ENCODE peak calls at places on chromosomes 5 and 9, in eight cellular contexts. One of them, this sample, is unnamed.

GRCh38 chr5:87138091-87138819 is 129.4 kb upstream of the RASA1 start:
- DNase-seq in stimulated activated CD8-positive, alpha-beta memory T cell treated with anti-CD3 and anti-CD28 coated beads, Interleukin-7, amount 100 ng/mL, for 1 hour: no peak
- DNase-seq in psoas muscle: no peak
- DNase-seq in nucleus accumbens: no peak
- DNase-seq in NCI-H82: no peak
- DNase-seq in sigmoid colon: no peak
- DNase-seq in cardiac fibroblast: no peak
- DNase-seq in NCI-H2171 treated with DMSO at 0.1 percent for 48 hours: no peak
- DNase-seq in this sample: no peak

GRCh38 chr9:120284796-120285195 is 295.2 kb downstream of the CDK5RAP2 start:
- DNase-seq in psoas muscle: no peak
- DNase-seq in NCI-H82: no peak
- DNase-seq in sigmoid colon: no peak
- DNase-seq in cardiac fibroblast: no peak
- DNase-seq in stimulated activated CD8-positive, alpha-beta memory T cell treated with anti-CD3 and anti-CD28 coated beads, Interleukin-7, amount 100 ng/mL, for 1 hour: no peak
- DNase-seq in nucleus accumbens: no peak
- DNase-seq in NCI-H2171 treated with DMSO at 0.1 percent for 48 hours: no peak
- DNase-seq in this sample: no peak

GRCh38 chr9:107548298-107549142 is 59.0 kb upstream of the KLF4 start:
- DNase-seq in psoas muscle: no peak
- DNase-seq in nucleus accumbens: no peak
- DNase-seq in NCI-H2171 treated with DMSO at 0.1 percent for 48 hours: no peak
- DNase-seq in NCI-H82: no peak
- DNase-seq in stimulated activated CD8-positive, alpha-beta memory T cell treated with anti-CD3 and anti-CD28 coated beads, Interleukin-7, amount 100 ng/mL, for 1 hour: no peak
- DNase-seq in sigmoid colon: peak; percentile 77
- DNase-seq in cardiac fibroblast: peak; percentile 94
- DNase-seq in this sample: no peak

GRCh38 chr5:2105141-2105540 is 222.4 kb upstream of the IRX4 start:
- DNase-seq in stimulated activated CD8-positive, alpha-beta memory T cell treated with anti-CD3 and anti-CD28 coated beads, Interleukin-7, amount 100 ng/mL, for 1 hour: no peak
- DNase-seq in sigmoid colon: no peak
- DNase-seq in psoas muscle: no peak
- DNase-seq in cardiac fibroblast: no peak
- DNase-seq in nucleus accumbens: no peak
- DNase-seq in NCI-H2171 treated with DMSO at 0.1 percent for 48 hours: no peak
- DNase-seq in NCI-H82: no peak
- DNase-seq in this sample: no peak

GRCh38 chr5:139967353-139967752 is 75.7 kb downstream of the NRG2 start:
- DNase-seq in NCI-H2171 treated with DMSO at 0.1 percent for 48 hours: no peak
- DNase-seq in cardiac fibroblast: no peak
- DNase-seq in psoas muscle: no peak
- DNase-seq in nucleus accumbens: no peak
- DNase-seq in sigmoid colon: no peak
- DNase-seq in stimulated activated CD8-positive, alpha-beta memory T cell treated with anti-CD3 and anti-CD28 coated beads, Interleukin-7, amount 100 ng/mL, for 1 hour: no peak
- DNase-seq in NCI-H82: no peak
- DNase-seq in this sample: no peak

GRCh38 chr5:141359790-141360426 is at the start of gene PCDHGB2:
- DNase-seq in cardiac fibroblast: peak; percentile 47
- DNase-seq in stimulated activated CD8-positive, alpha-beta memory T cell treated with anti-CD3 and anti-CD28 coated beads, Interleukin-7, amount 100 ng/mL, for 1 hour: no peak
- DNase-seq in NCI-H82: peak; percentile 4
- DNase-seq in psoas muscle: no peak
- DNase-seq in sigmoid colon: no peak
- DNase-seq in nucleus accumbens: no peak
- DNase-seq in NCI-H2171 treated with DMSO at 0.1 percent for 48 hours: peak; percentile 15
- DNase-seq in this sample: no peak

GRCh38 chr9:134170525-134171315 is 6.4 kb upstream of the RNU6ATAC start:
- DNase-seq in psoas muscle: no peak
- DNase-seq in sigmoid colon: no peak
- DNase-seq in nucleus accumbens: no peak
- DNase-seq in cardiac fibroblast: no peak
- DNase-seq in NCI-H2171 treated with DMSO at 0.1 percent for 48 hours: no peak
- DNase-seq in stimulated activated CD8-positive, alpha-beta memory T cell treated with anti-CD3 and anti-CD28 coated beads, Interleukin-7, amount 100 ng/mL, for 1 hour: no peak
- DNase-seq in NCI-H82: no peak
- DNase-seq in this sample: no peak

GRCh38 chr5:61496406-61497307 is 164.6 kb downstream of the ZSWIM6 start:
- DNase-seq in psoas muscle: no peak
- DNase-seq in sigmoid colon: no peak
- DNase-seq in cardiac fibroblast: peak; percentile 49
- DNase-seq in nucleus accumbens: no peak
- DNase-seq in NCI-H82: peak; percentile 78
- DNase-seq in NCI-H2171 treated with DMSO at 0.1 percent for 48 hours: peak; percentile 18
- DNase-seq in stimulated activated CD8-positive, alpha-beta memory T cell treated with anti-CD3 and anti-CD28 coated beads, Interleukin-7, amount 100 ng/mL, for 1 hour: no peak
- DNase-seq in this sample: no peak

GRCh38 chr5:13536921-13537320 is 407.6 kb downstream of the DNAH5 start:
- DNase-seq in NCI-H82: no peak
- DNase-seq in nucleus accumbens: no peak
- DNase-seq in sigmoid colon: no peak
- DNase-seq in cardiac fibroblast: no peak
- DNase-seq in psoas muscle: no peak
- DNase-seq in NCI-H2171 treated with DMSO at 0.1 percent for 48 hours: no peak
- DNase-seq in stimulated activated CD8-positive, alpha-beta memory T cell treated with anti-CD3 and anti-CD28 coated beads, Interleukin-7, amount 100 ng/mL, for 1 hour: no peak
- DNase-seq in this sample: no peak